ENCODE peak calls at places on chromosomes 5 and 9, in ten cellular contexts. One of them, this sample, is unnamed.

GRCh38 chr9:78127271-78128225 is 95.9 kb upstream of the GNAQ start:
- DNase-seq in heart left ventricle: no peak
- DNase-seq in heart right ventricle: no peak
- DNase-seq in CD4-positive, alpha-beta T cell: no peak
- DNase-seq in HFFc6: no peak
- DNase-seq in epithelial cell of esophagus: peak; percentile 32
- DNase-seq in AG04449: no peak
- DNase-seq in foreskin fibroblast: no peak
- DNase-seq in WERI-Rb-1: no peak
- DNase-seq in neural crest cell: peak; percentile 31
- DNase-seq in this sample: no peak

GRCh38 chr5:73451218-73452130 is 2.9 kb upstream of the FOXD1 start:
- DNase-seq in heart left ventricle: peak; percentile 60
- DNase-seq in heart right ventricle: peak; percentile 69
- DNase-seq in CD4-positive, alpha-beta T cell: peak; percentile 49
- DNase-seq in HFFc6: peak; percentile 32
- DNase-seq in epithelial cell of esophagus: peak; percentile 58
- DNase-seq in AG04449: no peak
- DNase-seq in foreskin fibroblast: peak; percentile 89
- DNase-seq in WERI-Rb-1: peak; percentile 79
- DNase-seq in neural crest cell: peak; percentile 77
- DNase-seq in this sample: peak; percentile 21

GRCh38 chr5:57937501-57937900 is 454.9 kb upstream of the ACTBL2 start:
- DNase-seq in heart left ventricle: no peak
- DNase-seq in heart right ventricle: no peak
- DNase-seq in CD4-positive, alpha-beta T cell: no peak
- DNase-seq in HFFc6: no peak
- DNase-seq in epithelial cell of esophagus: no peak
- DNase-seq in AG04449: no peak
- DNase-seq in foreskin fibroblast: peak; percentile 74
- DNase-seq in WERI-Rb-1: no peak
- DNase-seq in neural crest cell: no peak
- DNase-seq in this sample: no peak

GRCh38 chr5:176541338-176542134 is 4.3 kb upstream of the RNF44 start:
- DNase-seq in heart left ventricle: peak; percentile 70
- DNase-seq in heart right ventricle: peak; percentile 57
- DNase-seq in CD4-positive, alpha-beta T cell: peak; percentile 59
- DNase-seq in HFFc6: no peak
- DNase-seq in epithelial cell of esophagus: peak; percentile 86
- DNase-seq in AG04449: no peak
- DNase-seq in foreskin fibroblast: peak; percentile 57
- DNase-seq in WERI-Rb-1: peak; percentile 69
- DNase-seq in neural crest cell: no peak
- DNase-seq in this sample: peak; percentile 71

GRCh38 chr9:116099821-116100220 is 53.8 kb upstream of the PAPPA start:
- DNase-seq in heart left ventricle: no peak
- DNase-seq in heart right ventricle: no peak
- DNase-seq in CD4-positive, alpha-beta T cell: no peak
- DNase-seq in HFFc6: peak; percentile 36
- DNase-seq in epithelial cell of esophagus: peak; percentile 40
- DNase-seq in AG04449: no peak
- DNase-seq in foreskin fibroblast: peak; percentile 19
- DNase-seq in WERI-Rb-1: no peak
- DNase-seq in neural crest cell: no peak
- DNase-seq in this sample: peak; percentile 62

GRCh38 chr5:55969956-55970355 is 24.8 kb downstream of the IL6ST start:
- DNase-seq in heart left ventricle: no peak
- DNase-seq in heart right ventricle: no peak
- DNase-seq in CD4-positive, alpha-beta T cell: no peak
- DNase-seq in HFFc6: no peak
- DNase-seq in epithelial cell of esophagus: peak; percentile 37
- DNase-seq in AG04449: no peak
- DNase-seq in foreskin fibroblast: peak; percentile 38
- DNase-seq in WERI-Rb-1: no peak
- DNase-seq in neural crest cell: no peak
- DNase-seq in this sample: no peak

GRCh38 chr5:112551437-112552018 is 132.5 kb upstream of the EPB41L4A start:
- DNase-seq in heart left ventricle: no peak
- DNase-seq in heart right ventricle: no peak
- DNase-seq in CD4-positive, alpha-beta T cell: peak; percentile 6
- DNase-seq in HFFc6: peak; percentile 65
- DNase-seq in epithelial cell of esophagus: peak; percentile 73
- DNase-seq in AG04449: peak; percentile 10
- DNase-seq in foreskin fibroblast: peak; percentile 79
- DNase-seq in WERI-Rb-1: peak; percentile 20
- DNase-seq in neural crest cell: peak; percentile 17
- DNase-seq in this sample: peak; percentile 36

GRCh38 chr9:35756743-35757526 is 2.9 kb upstream of the MSMP start:
- DNase-seq in heart left ventricle: peak; percentile 74
- DNase-seq in heart right ventricle: peak; percentile 76
- DNase-seq in CD4-positive, alpha-beta T cell: peak; percentile 70
- DNase-seq in HFFc6: no peak
- DNase-seq in epithelial cell of esophagus: peak; percentile 39
- DNase-seq in AG04449: no peak
- DNase-seq in foreskin fibroblast: peak; percentile 59
- DNase-seq in WERI-Rb-1: peak; percentile 68
- DNase-seq in neural crest cell: peak; percentile 36
- DNase-seq in this sample: peak; percentile 7

GRCh38 chr9:81239388-81239787 is 450.0 kb downstream of the TLE1 start:
- DNase-seq in heart left ventricle: no peak
- DNase-seq in heart right ventricle: no peak
- DNase-seq in CD4-positive, alpha-beta T cell: no peak
- DNase-seq in HFFc6: no peak
- DNase-seq in epithelial cell of esophagus: peak; percentile 10
- DNase-seq in AG04449: no peak
- DNase-seq in foreskin fibroblast: no peak
- DNase-seq in WERI-Rb-1: no peak
- DNase-seq in neural crest cell: no peak
- DNase-seq in this sample: peak; percentile 24

GRCh38 chr5:82330921-82331320 is 52.8 kb upstream of the RPS23 start:
- DNase-seq in heart left ventricle: no peak
- DNase-seq in heart right ventricle: no peak
- DNase-seq in CD4-positive, alpha-beta T cell: no peak
- DNase-seq in HFFc6: no peak
- DNase-seq in epithelial cell of esophagus: no peak
- DNase-seq in AG04449: no peak
- DNase-seq in foreskin fibroblast: no peak
- DNase-seq in WERI-Rb-1: no peak
- DNase-seq in neural crest cell: no peak
- DNase-seq in this sample: no peak

GRCh38 chr5:159978358-159978757 is 30.6 kb upstream of the TTC1 start:
- DNase-seq in heart left ventricle: no peak
- DNase-seq in heart right ventricle: no peak
- DNase-seq in CD4-positive, alpha-beta T cell: no peak
- DNase-seq in HFFc6: no peak
- DNase-seq in epithelial cell of esophagus: no peak
- DNase-seq in AG04449: no peak
- DNase-seq in foreskin fibroblast: no peak
- DNase-seq in WERI-Rb-1: peak; percentile 79
- DNase-seq in neural crest cell: no peak
- DNase-seq in this sample: no peak

GRCh38 chr5:159972538-159973362 is 36.2 kb upstream of the TTC1 start:
- DNase-seq in heart left ventricle: no peak
- DNase-seq in heart right ventricle: no peak
- DNase-seq in CD4-positive, alpha-beta T cell: no peak
- DNase-seq in HFFc6: no peak
- DNase-seq in epithelial cell of esophagus: no peak
- DNase-seq in AG04449: no peak
- DNase-seq in foreskin fibroblast: no peak
- DNase-seq in WERI-Rb-1: no peak
- DNase-seq in neural crest cell: no peak
- DNase-seq in this sample: no peak

GRCh38 chr5:159976921-159977320 is 32.0 kb upstream of the TTC1 start:
- DNase-seq in heart left ventricle: no peak
- DNase-seq in heart right ventricle: no peak
- DNase-seq in CD4-positive, alpha-beta T cell: no peak
- DNase-seq in HFFc6: no peak
- DNase-seq in epithelial cell of esophagus: no peak
- DNase-seq in AG04449: no peak
- DNase-seq in foreskin fibroblast: no peak
- DNase-seq in WERI-Rb-1: no peak
- DNase-seq in neural crest cell: no peak
- DNase-seq in this sample: no peak

GRCh38 chr5:159971931-159972461 is 36.9 kb upstream of the TTC1 start:
- DNase-seq in heart left ventricle: no peak
- DNase-seq in heart right ventricle: peak; percentile 34
- DNase-seq in CD4-positive, alpha-beta T cell: no peak
- DNase-seq in HFFc6: no peak
- DNase-seq in epithelial cell of esophagus: peak; percentile 40
- DNase-seq in AG04449: no peak
- DNase-seq in foreskin fibroblast: peak; percentile 40
- DNase-seq in WERI-Rb-1: peak; percentile 47
- DNase-seq in neural crest cell: peak; percentile 17
- DNase-seq in this sample: no peak

GRCh38 chr5:159975462-159976019 is 33.4 kb upstream of the TTC1 start:
- DNase-seq in heart left ventricle: peak; percentile 37
- DNase-seq in heart right ventricle: no peak
- DNase-seq in CD4-positive, alpha-beta T cell: no peak
- DNase-seq in HFFc6: peak; percentile 97
- DNase-seq in epithelial cell of esophagus: peak; percentile 44
- DNase-seq in AG04449: peak; percentile 88
- DNase-seq in foreskin fibroblast: peak; percentile 94
- DNase-seq in WERI-Rb-1: peak; percentile 53
- DNase-seq in neural crest cell: no peak
- DNase-seq in this sample: no peak
- TF ChIP-seq CTCF in heart left ventricle: no peak
- TF ChIP-seq CTCF in heart right ventricle: peak; percentile 22
- TF ChIP-seq CTCF in CD4-positive, alpha-beta T cell: no peak
- TF ChIP-seq CTCF in HFFc6: peak; percentile 69
- TF ChIP-seq CTCF in epithelial cell of esophagus: no peak
- TF ChIP-seq CTCF in AG04449: peak; percentile 76
- TF ChIP-seq CTCF in foreskin fibroblast: peak; percentile 74
- TF ChIP-seq CTCF in WERI-Rb-1: peak; percentile 63
- TF ChIP-seq CTCF in neural crest cell: no peak
- TF ChIP-seq CTCF in this sample: peak; percentile 8

GRCh38 chr9:137602661-137603060 is 2.8 kb upstream of the ARRDC1 start:
- DNase-seq in heart left ventricle: no peak
- DNase-seq in heart right ventricle: no peak
- DNase-seq in CD4-positive, alpha-beta T cell: no peak
- DNase-seq in HFFc6: no peak
- DNase-seq in epithelial cell of esophagus: no peak
- DNase-seq in AG04449: no peak
- DNase-seq in foreskin fibroblast: no peak
- DNase-seq in WERI-Rb-1: peak; percentile 70
- DNase-seq in neural crest cell: no peak
- DNase-seq in this sample: no peak
- TF ChIP-seq CTCF in heart left ventricle: no peak
- TF ChIP-seq CTCF in heart right ventricle: no peak
- TF ChIP-seq CTCF in CD4-positive, alpha-beta T cell: no peak
- TF ChIP-seq CTCF in HFFc6: peak; percentile 23
- TF ChIP-seq CTCF in epithelial cell of esophagus: peak; percentile 6
- TF ChIP-seq CTCF in AG04449: no peak
- TF ChIP-seq CTCF in foreskin fibroblast: no peak
- TF ChIP-seq CTCF in WERI-Rb-1: peak; percentile 21
- TF ChIP-seq CTCF in neural crest cell: no peak
- TF ChIP-seq CTCF in this sample: no peak

GRCh38 chr9:5848372-5848882 is 15.5 kb upstream of the ERMP1 start:
- DNase-seq in heart left ventricle: no peak
- DNase-seq in heart right ventricle: no peak
- DNase-seq in CD4-positive, alpha-beta T cell: no peak
- DNase-seq in HFFc6: no peak
- DNase-seq in epithelial cell of esophagus: no peak
- DNase-seq in AG04449: no peak
- DNase-seq in foreskin fibroblast: no peak
- DNase-seq in WERI-Rb-1: no peak
- DNase-seq in neural crest cell: no peak
- DNase-seq in this sample: no peak

GRCh38 chr9:5851445-5851844 is 18.5 kb upstream of the ERMP1 start:
- DNase-seq in heart left ventricle: no peak
- DNase-seq in heart right ventricle: no peak
- DNase-seq in CD4-positive, alpha-beta T cell: no peak
- DNase-seq in HFFc6: peak; percentile 43
- DNase-seq in epithelial cell of esophagus: peak; percentile 95
- DNase-seq in AG04449: no peak
- DNase-seq in foreskin fibroblast: peak; percentile 86
- DNase-seq in WERI-Rb-1: no peak
- DNase-seq in neural crest cell: no peak
- DNase-seq in this sample: peak; percentile 86

GRCh38 chr9:5853005-5853404 is 20.1 kb upstream of the ERMP1 start:
- DNase-seq in heart left ventricle: no peak
- DNase-seq in heart right ventricle: no peak
- DNase-seq in CD4-positive, alpha-beta T cell: no peak
- DNase-seq in HFFc6: no peak
- DNase-seq in epithelial cell of esophagus: no peak
- DNase-seq in AG04449: no peak
- DNase-seq in foreskin fibroblast: no peak
- DNase-seq in WERI-Rb-1: no peak
- DNase-seq in neural crest cell: no peak
- DNase-seq in this sample: no peak

GRCh38 chr9:5854032-5854792 is 21.3 kb upstream of the ERMP1 start:
- DNase-seq in heart left ventricle: no peak
- DNase-seq in heart right ventricle: no peak
- DNase-seq in CD4-positive, alpha-beta T cell: no peak
- DNase-seq in HFFc6: no peak
- DNase-seq in epithelial cell of esophagus: no peak
- DNase-seq in AG04449: no peak
- DNase-seq in foreskin fibroblast: no peak
- DNase-seq in WERI-Rb-1: no peak
- DNase-seq in neural crest cell: no peak
- DNase-seq in this sample: no peak

GRCh38 chr9:5850735-5851122 is 17.8 kb upstream of the ERMP1 start:
- DNase-seq in heart left ventricle: no peak
- DNase-seq in heart right ventricle: no peak
- DNase-seq in CD4-positive, alpha-beta T cell: no peak
- DNase-seq in HFFc6: no peak
- DNase-seq in epithelial cell of esophagus: peak; percentile 53
- DNase-seq in AG04449: no peak
- DNase-seq in foreskin fibroblast: no peak
- DNase-seq in WERI-Rb-1: no peak
- DNase-seq in neural crest cell: no peak
- DNase-seq in this sample: peak; percentile 49
- TF ChIP-seq CTCF in heart left ventricle: no peak
- TF ChIP-seq CTCF in heart right ventricle: no peak
- TF ChIP-seq CTCF in CD4-positive, alpha-beta T cell: no peak
- TF ChIP-seq CTCF in HFFc6: no peak
- TF ChIP-seq CTCF in epithelial cell of esophagus: no peak
- TF ChIP-seq CTCF in AG04449: no peak
- TF ChIP-seq CTCF in foreskin fibroblast: no peak
- TF ChIP-seq CTCF in WERI-Rb-1: no peak
- TF ChIP-seq CTCF in neural crest cell: no peak
- TF ChIP-seq CTCF in this sample: no peak

DNA sequence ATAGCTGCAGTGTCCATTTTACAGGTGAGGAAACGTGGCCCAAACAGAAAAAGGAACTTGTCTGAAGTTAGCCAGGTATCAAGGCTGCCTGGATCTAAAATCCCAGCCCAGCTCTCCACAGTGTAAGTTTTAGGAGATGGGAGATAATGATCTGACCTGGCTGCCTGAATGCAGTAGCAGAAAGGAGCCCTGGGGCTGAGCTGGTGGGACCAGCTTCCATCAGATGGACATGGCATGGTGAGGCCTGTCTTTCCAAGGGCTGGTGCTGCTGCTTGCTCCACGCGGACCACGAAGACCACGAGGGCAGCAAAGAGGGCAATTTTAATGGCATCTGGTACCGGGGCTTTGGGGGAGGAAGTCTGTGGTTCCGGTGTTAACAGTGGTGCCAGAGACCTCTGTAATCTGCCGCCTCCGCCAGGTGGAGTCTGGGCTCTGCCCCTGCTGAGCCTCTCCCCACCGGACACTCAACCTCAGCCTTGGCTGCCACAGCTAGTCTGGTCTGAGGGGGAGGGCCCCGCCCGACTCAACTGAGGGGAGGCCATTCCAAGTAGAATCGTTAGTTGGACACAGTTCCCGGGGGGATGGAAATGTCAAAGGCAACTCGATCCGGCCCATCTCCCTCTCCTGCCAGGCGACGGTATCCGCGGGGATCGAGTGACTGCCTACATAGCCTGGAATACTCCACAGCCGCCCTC is 650 bp downstream of the MYORG start:
- DNase-seq in heart left ventricle: peak; percentile 68
- DNase-seq in heart right ventricle: peak; percentile 57
- DNase-seq in CD4-positive, alpha-beta T cell: no peak
- DNase-seq in HFFc6: no peak
- DNase-seq in epithelial cell of esophagus: peak; percentile 46
- DNase-seq in AG04449: no peak
- DNase-seq in foreskin fibroblast: peak; percentile 28
- DNase-seq in WERI-Rb-1: peak; percentile 80
- DNase-seq in neural crest cell: no peak
- DNase-seq in this sample: no peak
- TF ChIP-seq CTCF in heart left ventricle: no peak
- TF ChIP-seq CTCF in heart right ventricle: peak; percentile 35
- TF ChIP-seq CTCF in CD4-positive, alpha-beta T cell: peak; percentile 28
- TF ChIP-seq CTCF in HFFc6: no peak
- TF ChIP-seq CTCF in epithelial cell of esophagus: peak; percentile 27
- TF ChIP-seq CTCF in AG04449: no peak
- TF ChIP-seq CTCF in foreskin fibroblast: no peak
- TF ChIP-seq CTCF in WERI-Rb-1: peak; percentile 63
- TF ChIP-seq CTCF in neural crest cell: peak; percentile 29
- TF ChIP-seq CTCF in this sample: peak; percentile 44